ENCODE peak calls at places on chromosomes 13 and 19, in four cellular contexts. Y, I, M and H are unnamed samples.

GRCh38 chr13:91123456-91124127 is 223.9 kb upstream of the MIR17HG start:
- DNase-seq in M (no peak), Y (no peak), I (no peak), H (no peak)

GRCh38 chr13:46648166-46648607 is 95.2 kb downstream of the LRCH1 start:
- DNase-seq in I (no peak), M (peak), Y (no peak), H (peak)

GRCh38 chr13:98111168-98112098 is 31.5 kb upstream of the FARP1 start:
- DNase-seq in I (no peak), M (no peak), Y (no peak), H (no peak)

GRCh38 chr19:1258707-1259205 is 10.4 kb downstream of the MIDN start:
- DNase-seq in I (peak), M (peak), Y (no peak), H (no peak)

GRCh38 chr13:30373727-30374126 is 48.6 kb upstream of the UBE2L5 start:
- DNase-seq in Y (peak), I (no peak), M (peak), H (no peak)

GRCh38 chr13:114229486-114229885 is 5.2 kb upstream of the CDC16 start:
- DNase-seq in Y (no peak), I (no peak), M (no peak), H (no peak)

GRCh38 chr13:114128624-114129522 is 3.5 kb downstream of the RASA3 start:
- DNase-seq in I (peak), M (peak), Y (peak), H (no peak)

GRCh38 chr13:34523401-34523800 is 418.7 kb upstream of the NBEA start:
- DNase-seq in M (no peak), Y (no peak), I (no peak), H (no peak)

GRCh38 chr13:78680064-78680463 is 21.1 kb upstream of the OBI1 start:
- DNase-seq in Y (no peak), M (no peak), I (no peak), H (no peak)

GRCh38 chr13:94764576-94765321 is 52.4 kb upstream of the SOX21 start:
- DNase-seq in M (no peak), Y (no peak), I (no peak), H (no peak)

GRCh38 chr13:109874921-109875454 is 88.6 kb upstream of the IRS2 start:
- DNase-seq in I (no peak), M (no peak), Y (no peak), H (no peak)

GRCh38 chr13:107231941-107232340 is 664.0 kb upstream of the ARGLU1 start:
- DNase-seq in M (no peak), I (no peak), Y (no peak), H (no peak)

GRCh38 chr13:79405501-79405830 is 589 bp downstream of the RBM26 start:
- DNase-seq in Y (no peak), M (no peak), I (no peak), H (no peak)

GRCh38 chr13:98869408-98870090 is 108.3 kb downstream of the DOCK9 start:
- DNase-seq in Y (no peak), I (peak), M (no peak), H (no peak)

GRCh38 chr13:98447130-98447529 is 129.8 kb downstream of the STK24 start:
- DNase-seq in Y (no peak), M (no peak), I (no peak), H (no peak)

GRCh38 chr19:30151081-30151480 is 209.0 kb downstream of the URI1 start:
- DNase-seq in Y (no peak), I (no peak), M (no peak), H (no peak)

GRCh38 chr19:17747205-17748098 is 3.8 kb upstream of the FCHO1 start:
- DNase-seq in I (peak), M (peak), Y (peak), H (peak)

GRCh38 chr13:37486171-37486661 is 112.4 kb downstream of the POSTN start:
- DNase-seq in Y (no peak), M (no peak), I (no peak), H (no peak)

GRCh38 chr13:94329754-94330551 is 149.5 kb downstream of the DCT start:
- DNase-seq in M (no peak), Y (no peak), I (no peak), H (no peak)

GRCh38 chr19:7679017-7679720 is 1.5 kb upstream of the TRAPPC5 start:
- DNase-seq in M (peak), Y (peak), I (no peak), H (no peak)

GRCh38 chr19:10876459-10877240 is 5.3 kb downstream of the CARM1 start:
- DNase-seq in I (no peak), M (no peak), Y (no peak), H (no peak)

GRCh38 chr19:49906879-49907564 is 10.3 kb upstream of the IL4I1 start:
- DNase-seq in Y (no peak), M (no peak), I (no peak), H (no peak)

GRCh38 chr19:14004619-14005380 is 1.3 kb downstream of the RFX1 start:
- DNase-seq in I (peak), Y (no peak), M (peak), H (no peak)